ENCODE peak calls at places on chromosomes 6 and 20, in ten cellular contexts. U is iPS-NIHi11; M is SW 1271; O is activated naive CD4-positive, alpha-beta T cell treated with Interleukin-2 at 50 U/mL for 16 hours; I is left ventricle myocardium superior; K is T follicular helper cell; C is left lung; P is HFF-Myc; X is AG09309; H is NCI-H446. R is an unnamed sample.

GRCh38 chr6:38725414-38726183 is 10.5 kb downstream of the DNAH8 start:
- DNase-seq in U (no peak), M (no peak), O (no peak), I (no peak), K (no peak), C (no peak), P (no peak), X (no peak), H (no peak), R (no peak)

GRCh38 chr20:36435799-36436541 is 105.3 kb upstream of the MYL9 start:
- DNase-seq in U (peak; percentile 95), M (peak; percentile 87), O (peak; percentile 87), I (peak; percentile 81), K (peak; percentile 86), C (peak; percentile 78), P (no peak), X (no peak), H (peak; percentile 53), R (peak; percentile 77)

GRCh38 chr20:10282930-10283556 is 64.4 kb downstream of the SNAP25 start:
- DNase-seq in U (no peak), M (no peak), O (no peak), I (no peak), K (no peak), C (no peak), P (no peak), X (peak; percentile 42), H (no peak), R (no peak)

GRCh38 chr20:51326241-51326819 is 216.2 kb downstream of the NFATC2 start:
- DNase-seq in U (peak; percentile 88), M (peak; percentile 37), O (peak; percentile 40), I (peak; percentile 52), K (no peak), C (no peak), P (no peak), X (no peak), H (no peak), R (peak; percentile 24)

GRCh38 chr6:37052027-37052628 is 46.7 kb downstream of the FGD2 start:
- DNase-seq in U (peak; percentile 78), M (no peak), O (peak; percentile 21), I (no peak), K (no peak), C (no peak), P (no peak), X (no peak), H (no peak), R (no peak)

GRCh38 chr6:119484598-119484997 is 135.0 kb upstream of the MAN1A1 start:
- DNase-seq in U (peak; percentile 14), M (no peak), O (no peak), I (no peak), K (no peak), C (no peak), P (peak; percentile 30), X (peak; percentile 89), H (no peak), R (no peak)

GRCh38 chr20:47428851-47429336 is 72.4 kb upstream of the ZMYND8 start:
- DNase-seq in U (no peak), M (no peak), O (no peak), I (no peak), K (no peak), C (no peak), P (no peak), X (no peak), H (no peak), R (no peak)

GRCh38 chr20:58877374-58878360 is 25.2 kb downstream of the GNAS start:
- DNase-seq in U (no peak), M (no peak), O (no peak), I (no peak), K (no peak), C (no peak), P (no peak), X (no peak), H (no peak), R (no peak)

GRCh38 chr20:33373735-33374605 is 27.3 kb downstream of the CDK5RAP1 start:
- DNase-seq in U (no peak), M (peak; percentile 82), O (no peak), I (no peak), K (no peak), C (no peak), P (peak; percentile 38), X (no peak), H (no peak), R (no peak)

GRCh38 chr20:13723015-13723414 is 61.7 kb downstream of the ESF1 start:
- DNase-seq in U (no peak), M (no peak), O (no peak), I (no peak), K (no peak), C (no peak), P (no peak), X (peak; percentile 23), H (no peak), R (no peak)

GRCh38 chr6:107489636-107490567 is at the start of gene SOBP:
- DNase-seq in U (peak; percentile 71), M (peak; percentile 58), O (peak; percentile 32), I (peak; percentile 85), K (no peak), C (peak; percentile 60), P (no peak), X (no peak), H (peak; percentile 80), R (peak; percentile 35)

GRCh38 chr20:47453167-47453782 is 48.4 kb upstream of the NCOA3 start:
- DNase-seq in U (no peak), M (peak; percentile 91), O (peak; percentile 51), I (no peak), K (no peak), C (no peak), P (peak; percentile 63), X (peak; percentile 63), H (no peak), R (peak; percentile 93)

GRCh38 chr20:61866165-61866564 is 199.5 kb downstream of the TAF4 start:
- DNase-seq in U (no peak), M (no peak), O (no peak), I (no peak), K (no peak), C (no peak), P (no peak), X (no peak), H (no peak), R (no peak)

GRCh38 chr6:85453052-85453451 is 3.2 kb downstream of the NT5E start:
- DNase-seq in U (no peak), M (no peak), O (no peak), I (no peak), K (no peak), C (no peak), P (no peak), X (no peak), H (no peak), R (no peak)

GRCh38 chr20:14959506-14960493 is 622.4 kb upstream of the FLRT3 start:
- DNase-seq in U (no peak), M (no peak), O (no peak), I (no peak), K (no peak), C (no peak), P (no peak), X (no peak), H (no peak), R (no peak)

GRCh38 chr20:301886-302848 is 4.8 kb downstream of the ZCCHC3 start:
- DNase-seq in U (no peak), M (no peak), O (no peak), I (no peak), K (no peak), C (no peak), P (no peak), X (no peak), H (no peak), R (no peak)

GRCh38 chr6:1502041-1502440 is 107.7 kb upstream of the FOXC1 start:
- DNase-seq in U (no peak), M (no peak), O (no peak), I (no peak), K (no peak), C (no peak), P (no peak), X (peak; percentile 66), H (no peak), R (no peak)

GRCh38 chr6:3871939-3872338 is 22.8 kb downstream of the FAM50B start:
- DNase-seq in U (no peak), M (no peak), O (no peak), I (no peak), K (no peak), C (no peak), P (no peak), X (no peak), H (no peak), R (no peak)

GRCh38 chr6:133899556-133899955 is 10.6 kb downstream of the TCF21 start:
- DNase-seq in U (no peak), M (no peak), O (no peak), I (no peak), K (no peak), C (no peak), P (no peak), X (no peak), H (peak; percentile 48), R (no peak)

GRCh38 chr6:9204171-9204570 is 768.8 kb upstream of the SLC35B3 start:
- DNase-seq in U (no peak), M (peak; percentile 79), O (no peak), I (no peak), K (no peak), C (no peak), P (peak; percentile 76), X (peak; percentile 17), H (no peak), R (no peak)

GRCh38 chr20:63973636-63974401 is 4.1 kb upstream of the ZNF512B start:
- DNase-seq in U (peak; percentile 89), M (peak; percentile 83), O (peak; percentile 79), I (peak; percentile 95), K (peak; percentile 67), C (peak; percentile 89), P (peak; percentile 56), X (no peak), H (peak; percentile 87), R (peak; percentile 67)

GRCh38 chr6:97026298-97026697 is 101.8 kb downstream of the KLHL32 start:
- DNase-seq in U (no peak), M (no peak), O (no peak), I (no peak), K (no peak), C (no peak), P (no peak), X (no peak), H (peak; percentile 37), R (no peak)

GRCh38 chr6:45609141-45609638 is 231.5 kb upstream of the SUPT3H start:
- DNase-seq in U (no peak), M (no peak), O (no peak), I (no peak), K (no peak), C (peak; percentile 39), P (peak; percentile 97), X (no peak), H (no peak), R (no peak)

GRCh38 chr20:415820-416322 is 7.8 kb downstream of the RBCK1 start:
- DNase-seq in U (no peak), M (no peak), O (no peak), I (no peak), K (no peak), C (no peak), P (no peak), X (no peak), H (no peak), R (no peak)